ENCODE peak calls at places on chromosomes 12 and 14, in six cellular contexts. One of them, this sample, is unnamed.
A peak's percentile ranks its signal among the peaks of the same experiment; 100 is the strongest.

GRCh38 chr14:103688906-103689902 is 26.0 kb downstream of the XRCC3 start:
- DNase-seq in prostate gland: peak; percentile 8
- DNase-seq in cerebellar cortex: no peak
- DNase-seq in psoas muscle: no peak
- DNase-seq in nephron progenitor cell: no peak
- DNase-seq in A673: no peak
- DNase-seq in this sample: peak; percentile 80

GRCh38 chr14:87934185-87934584 is 58.8 kb downstream of the GALC start:
- DNase-seq in prostate gland: no peak
- DNase-seq in cerebellar cortex: no peak
- DNase-seq in psoas muscle: no peak
- DNase-seq in nephron progenitor cell: no peak
- DNase-seq in A673: peak; percentile 4
- DNase-seq in this sample: no peak

GRCh38 chr12:116920939-116921338 is 10.2 kb downstream of the FBXW8 start:
- DNase-seq in prostate gland: no peak
- DNase-seq in cerebellar cortex: no peak
- DNase-seq in psoas muscle: no peak
- DNase-seq in nephron progenitor cell: no peak
- DNase-seq in A673: no peak
- DNase-seq in this sample: no peak

GRCh38 chr12:126784328-126784921 is 1482.5 kb upstream of the TMEM132C start:
- DNase-seq in prostate gland: no peak
- DNase-seq in cerebellar cortex: peak; percentile 19
- DNase-seq in psoas muscle: no peak
- DNase-seq in nephron progenitor cell: peak; percentile 50
- DNase-seq in A673: peak; percentile 83
- DNase-seq in this sample: no peak

GRCh38 chr12:93827669-93828068 is 150.5 kb downstream of the CRADD start:
- DNase-seq in prostate gland: no peak
- DNase-seq in cerebellar cortex: no peak
- DNase-seq in psoas muscle: no peak
- DNase-seq in nephron progenitor cell: no peak
- DNase-seq in A673: no peak
- DNase-seq in this sample: no peak

GRCh38 chr14:35506927-35507326 is 27.0 kb upstream of the INSM2 start:
- DNase-seq in prostate gland: no peak
- DNase-seq in cerebellar cortex: no peak
- DNase-seq in psoas muscle: no peak
- DNase-seq in nephron progenitor cell: no peak
- DNase-seq in A673: no peak
- DNase-seq in this sample: no peak

GRCh38 chr12:109163150-109163549 is 46.8 kb downstream of the ACACB start:
- DNase-seq in prostate gland: no peak
- DNase-seq in cerebellar cortex: no peak
- DNase-seq in psoas muscle: no peak
- DNase-seq in nephron progenitor cell: no peak
- DNase-seq in A673: no peak
- DNase-seq in this sample: no peak

GRCh38 chr12:109775172-109775881 is 57.9 kb downstream of the TRPV4 start:
- DNase-seq in prostate gland: peak; percentile 64
- DNase-seq in cerebellar cortex: peak; percentile 73
- DNase-seq in psoas muscle: peak; percentile 86
- DNase-seq in nephron progenitor cell: peak; percentile 85
- DNase-seq in A673: peak; percentile 88
- DNase-seq in this sample: peak; percentile 84

GRCh38 chr14:64566651-64567122 is 16.9 kb downstream of the PPP1R36 start:
- DNase-seq in prostate gland: no peak
- DNase-seq in cerebellar cortex: no peak
- DNase-seq in psoas muscle: no peak
- DNase-seq in nephron progenitor cell: no peak
- DNase-seq in A673: no peak
- DNase-seq in this sample: no peak

GRCh38 chr12:63068857-63069442 is 82.1 kb downstream of the AVPR1A start:
- DNase-seq in prostate gland: peak; percentile 46
- DNase-seq in cerebellar cortex: peak; percentile 82
- DNase-seq in psoas muscle: no peak
- DNase-seq in nephron progenitor cell: no peak
- DNase-seq in A673: peak; percentile 73
- DNase-seq in this sample: no peak

GRCh38 chr14:37150414-37150813 is 22.0 kb downstream of the SLC25A21 start:
- DNase-seq in prostate gland: no peak
- DNase-seq in cerebellar cortex: peak; percentile 6
- DNase-seq in psoas muscle: no peak
- DNase-seq in nephron progenitor cell: peak; percentile 17
- DNase-seq in A673: peak; percentile 75
- DNase-seq in this sample: no peak

GRCh38 chr14:59407246-59407615 is 57.9 kb downstream of the GPR135 start:
- DNase-seq in prostate gland: no peak
- DNase-seq in cerebellar cortex: no peak
- DNase-seq in psoas muscle: no peak
- DNase-seq in nephron progenitor cell: no peak
- DNase-seq in A673: no peak
- DNase-seq in this sample: no peak

GRCh38 chr14:91153360-91153759 is 39.5 kb downstream of the DGLUCY start:
- DNase-seq in prostate gland: no peak
- DNase-seq in cerebellar cortex: no peak
- DNase-seq in psoas muscle: no peak
- DNase-seq in nephron progenitor cell: no peak
- DNase-seq in A673: no peak
- DNase-seq in this sample: peak; percentile 17

GRCh38 chr12:6199531-6200265 is 502 bp upstream of the CD9 start:
- DNase-seq in prostate gland: peak; percentile 64
- DNase-seq in cerebellar cortex: peak; percentile 28
- DNase-seq in psoas muscle: peak; percentile 66
- DNase-seq in nephron progenitor cell: peak; percentile 32
- DNase-seq in A673: no peak
- DNase-seq in this sample: peak; percentile 79

GRCh38 chr12:50612882-50613281 is 108.1 kb downstream of the DIP2B start:
- DNase-seq in prostate gland: no peak
- DNase-seq in cerebellar cortex: peak; percentile 77
- DNase-seq in psoas muscle: no peak
- DNase-seq in nephron progenitor cell: no peak
- DNase-seq in A673: no peak
- DNase-seq in this sample: no peak

This sample was measured in Right ventricle myocardium inferior.